ENCODE peak calls at places on chromosomes 2 and 18, in seven cellular contexts. Q is K562, E is HCT116, O is HepG2, A is SK-N-SH, Y is H1, J is GM12878. T is an unnamed sample.

GRCh38 chr18:57372444-57372843 is 20.1 kb downstream of the ST8SIA3 start:
- DNase-seq in Q (no peak), E (no peak), O (no peak), A (no peak), Y (no peak), J (no peak), T (no peak)

GRCh38 chr2:225472161-225472560 is 72.7 kb downstream of the NYAP2 start:
- DNase-seq in Q (no peak), E (no peak), O (no peak), A (no peak), Y (no peak), J (no peak), T (no peak)

GRCh38 chr2:129024796-129025195 is 706.1 kb upstream of the HS6ST1 start:
- DNase-seq in Q (no peak), E (no peak), O (no peak), A (no peak), Y (no peak), J (no peak), T (no peak)

GRCh38 chr18:23459530-23459921 is 6.4 kb downstream of the RIOK3 start:
- DNase-seq in Q (no peak), E (no peak), O (peak), A (no peak), Y (no peak), J (no peak), T (no peak)

GRCh38 chr2:202002381-202002780 is 31.3 kb upstream of the FZD7 start:
- DNase-seq in Q (no peak), E (no peak), O (no peak), A (no peak), Y (no peak), J (no peak), T (no peak)

GRCh38 chr2:82652117-82652516 is 1807.0 kb downstream of the SUCLG1 start:
- DNase-seq in Q (no peak), E (no peak), O (no peak), A (no peak), Y (no peak), J (no peak), T (no peak)

GRCh38 chr2:134289225-134289624 is 35.4 kb downstream of the MGAT5 start:
- DNase-seq in Q (no peak), E (no peak), O (no peak), A (no peak), Y (no peak), J (no peak), T (no peak)

GRCh38 chr2:100812141-100812540 is 7.8 kb upstream of the NPAS2 start:
- DNase-seq in Q (no peak), E (no peak), O (no peak), A (no peak), Y (no peak), J (no peak), T (no peak)

GRCh38 chr2:201366166-201366565 is 9.0 kb upstream of the FLACC1 start:
- DNase-seq in Q (no peak), E (no peak), O (no peak), A (no peak), Y (no peak), J (no peak), T (no peak)

GRCh38 chr2:190766581-190766980 is 114.0 kb upstream of the GLS start:
- DNase-seq in Q (no peak), E (no peak), O (no peak), A (no peak), Y (no peak), J (no peak), T (no peak)

GRCh38 chr2:27869763-27870162 is 20.4 kb downstream of the RBKS start:
- DNase-seq in Q (no peak), E (no peak), O (no peak), A (no peak), Y (no peak), J (no peak), T (no peak)

GRCh38 chr2:213411582-213412289 is 127.5 kb downstream of the SPAG16 start:
- DNase-seq in Q (no peak), E (peak), O (no peak), A (no peak), Y (no peak), J (no peak), T (no peak)

GRCh38 chr18:62332964-62333695 is 8.0 kb downstream of the TNFRSF11A start:
- DNase-seq in Q (no peak), E (no peak), O (no peak), A (no peak), Y (no peak), J (no peak), T (no peak)

GRCh38 chr2:30208453-30208852 is 22.9 kb upstream of the LBH start:
- DNase-seq in Q (peak), E (peak), O (peak), A (peak), Y (peak), J (no peak), T (peak)

GRCh38 chr2:239034561-239035341 is 186.9 kb downstream of the TWIST2 start:
- DNase-seq in Q (no peak), E (no peak), O (no peak), A (no peak), Y (no peak), J (no peak), T (no peak)

GRCh38 chr2:188588235-188588634 is 296.6 kb downstream of the GULP1 start:
- DNase-seq in Q (no peak), E (no peak), O (no peak), A (no peak), Y (no peak), J (no peak), T (no peak)

GRCh38 chr2:239763433-239764097 is 261.6 kb downstream of the NDUFA10 start:
- DNase-seq in Q (no peak), E (no peak), O (no peak), A (no peak), Y (no peak), J (no peak), T (no peak)

GRCh38 chr18:48866028-48866733 is 84.6 kb downstream of the SMAD7 start:
- DNase-seq in Q (no peak), E (no peak), O (no peak), A (peak), Y (no peak), J (no peak), T (peak)

GRCh38 chr2:60867848-60868247 is 13.5 kb upstream of the REL start:
- DNase-seq in Q (no peak), E (no peak), O (no peak), A (no peak), Y (no peak), J (no peak), T (no peak)

GRCh38 chr2:46164581-46165301 is 132.5 kb upstream of the EPAS1 start:
- DNase-seq in Q (no peak), E (no peak), O (no peak), A (no peak), Y (no peak), J (no peak), T (peak)

GRCh38 chr2:239569401-239570090 is 168.7 kb upstream of the HDAC4 start:
- DNase-seq in Q (no peak), E (no peak), O (no peak), A (no peak), Y (no peak), J (no peak), T (no peak)

GRCh38 chr2:10041711-10042110 is 1.6 kb upstream of the KLF11 start:
- DNase-seq in Q (no peak), E (no peak), O (no peak), A (no peak), Y (no peak), J (no peak), T (no peak)

GRCh38 chr18:22385718-22386117 is 32.0 kb downstream of the CTAGE1 start:
- DNase-seq in Q (no peak), E (no peak), O (no peak), A (no peak), Y (no peak), J (no peak), T (peak)

GRCh38 chr2:42089340-42089925 is 41.6 kb downstream of the PKDCC start:
- DNase-seq in Q (peak), E (peak), O (peak), A (peak), Y (peak), J (no peak), T (peak)

GRCh38 chr2:149561309-149561926 is 26.2 kb downstream of the MMADHC start:
- DNase-seq in Q (peak), E (no peak), O (peak), A (peak), Y (no peak), J (no peak), T (peak)

GRCh38 chr2:238459081-238459629 is 32.4 kb downstream of the ASB1 start:
- DNase-seq in Q (no peak), E (no peak), O (no peak), A (no peak), Y (no peak), J (no peak), T (no peak)

GRCh38 chr2:69549421-69549820 is 94.1 kb downstream of the AAK1 start:
- DNase-seq in Q (no peak), E (no peak), O (no peak), A (no peak), Y (no peak), J (no peak), T (peak)

GRCh38 chr2:176409671-176410070 is 140.4 kb downstream of the MTX2 start:
- DNase-seq in Q (no peak), E (no peak), O (no peak), A (no peak), Y (no peak), J (no peak), T (no peak)

GRCh38 chr2:200814276-200814815 is 2.6 kb downstream of the BZW1 start:
- DNase-seq in Q (no peak), E (no peak), O (no peak), A (no peak), Y (no peak), J (peak), T (no peak)

GRCh38 chr2:96839288-96839874 is 4.4 kb downstream of the ANKRD23 start:
- DNase-seq in Q (no peak), E (no peak), O (no peak), A (no peak), Y (no peak), J (no peak), T (no peak)

GRCh38 chr2:200399046-200399445 is 92.6 kb downstream of the SPATS2L start:
- DNase-seq in Q (no peak), E (no peak), O (no peak), A (no peak), Y (no peak), J (no peak), T (peak)

GRCh38 chr18:376307-376706 is 108.5 kb upstream of the THOC1 start:
- DNase-seq in Q (no peak), E (no peak), O (no peak), A (no peak), Y (no peak), J (no peak), T (peak)

GRCh38 chr2:235091983-235092382 is 140.2 kb downstream of the SH3BP4 start:
- DNase-seq in Q (no peak), E (no peak), O (no peak), A (no peak), Y (no peak), J (no peak), T (no peak)

GRCh38 chr2:172862077-172862476 is 126.4 kb downstream of the RAPGEF4 start:
- DNase-seq in Q (no peak), E (no peak), O (no peak), A (no peak), Y (no peak), J (no peak), T (peak)

GRCh38 chr2:53021285-53021684 is 746.3 kb upstream of the CHAC2 start:
- DNase-seq in Q (no peak), E (no peak), O (no peak), A (no peak), Y (no peak), J (no peak), T (peak)

GRCh38 chr2:238644095-238645081 is 203.5 kb upstream of the TWIST2 start:
- DNase-seq in Q (no peak), E (peak), O (peak), A (no peak), Y (no peak), J (no peak), T (peak)

GRCh38 chr2:169818241-169818640 is 6.5 kb downstream of the METTL5 start:
- DNase-seq in Q (no peak), E (no peak), O (no peak), A (no peak), Y (no peak), J (no peak), T (no peak)
- TF ChIP-seq MAX in Q (no peak), E (no peak), O (no peak), A (no peak), Y (no peak), J (no peak), T (no peak)

GRCh38 chr2:62569907-62570793 is 64.2 kb upstream of the TMEM17 start:
- DNase-seq in Q (no peak), E (peak), O (peak), A (no peak), Y (no peak), J (no peak), T (no peak)

GRCh38 chr2:62573137-62573731 is 67.2 kb upstream of the TMEM17 start:
- DNase-seq in Q (no peak), E (no peak), O (no peak), A (no peak), Y (no peak), J (no peak), T (no peak)

GRCh38 chr2:62568983-62569837 is 63.2 kb upstream of the TMEM17 start:
- DNase-seq in Q (no peak), E (no peak), O (peak), A (no peak), Y (no peak), J (no peak), T (no peak)

GRCh38 chr2:62568074-62568473 is 62.1 kb upstream of the TMEM17 start:
- DNase-seq in Q (no peak), E (no peak), O (no peak), A (no peak), Y (no peak), J (no peak), T (no peak)

GRCh38 chr2:62570861-62571698 is 65.1 kb upstream of the TMEM17 start:
- DNase-seq in Q (no peak), E (no peak), O (no peak), A (no peak), Y (no peak), J (no peak), T (peak)
- H3K4me3 ChIP-seq in Q (no peak), E (no peak), O (peak), A (no peak), Y (peak), J (no peak), T (no peak)

GRCh38 chr2:3302421-3302750 is 75.2 kb downstream of the EIPR1 start:
- DNase-seq in Q (no peak), E (no peak), O (no peak), A (peak), Y (no peak), J (no peak), T (no peak)
- H3K9ac ChIP-seq in Q (no peak), E (no peak), O (no peak), A (no peak), Y (no peak), J (no peak), T (no peak)

GRCh38 chr18:8177330-8178016 is 431.8 kb upstream of the RAB12 start:
- DNase-seq in Q (no peak), E (no peak), O (peak), A (no peak), Y (no peak), J (no peak), T (peak)
- TF ChIP-seq MAX in Q (no peak), E (no peak), O (no peak), A (no peak), Y (no peak), J (no peak), T (no peak)

GRCh38 chr2:37973615-37974353 is 48.7 kb downstream of the RMDN2 start:
- DNase-seq in Q (no peak), E (no peak), O (no peak), A (no peak), Y (no peak), J (no peak), T (no peak)

GRCh38 chr2:37982147-37982582 is 57.1 kb downstream of the RMDN2 start:
- DNase-seq in Q (peak), E (peak), O (peak), A (peak), Y (no peak), J (peak), T (peak)

GRCh38 chr2:37971971-37972370 is 46.9 kb downstream of the RMDN2 start:
- DNase-seq in Q (no peak), E (no peak), O (no peak), A (no peak), Y (no peak), J (no peak), T (no peak)

GRCh38 chr2:37975808-37976207 is 50.7 kb downstream of the RMDN2 start:
- DNase-seq in Q (no peak), E (no peak), O (no peak), A (no peak), Y (no peak), J (no peak), T (no peak)

DNA sequence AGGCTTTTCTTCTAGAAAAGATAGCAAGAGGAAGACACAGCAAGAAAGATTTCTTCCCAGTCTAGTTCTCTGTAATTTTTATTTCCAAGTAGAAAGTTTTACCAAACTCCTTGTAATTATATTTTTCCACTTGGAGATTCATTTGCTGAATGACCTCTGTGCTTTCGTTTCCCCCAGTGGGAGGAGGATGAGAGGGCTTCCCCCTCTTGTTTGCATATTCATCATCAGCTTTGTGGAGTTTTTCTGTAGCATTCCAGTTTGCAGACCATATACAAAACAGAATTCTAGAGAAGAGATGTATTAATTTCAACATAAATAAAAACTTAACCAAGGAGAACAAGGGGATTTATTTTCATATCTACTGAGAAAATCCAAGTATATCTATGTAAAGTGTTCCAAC is 51.3 kb downstream of the RMDN2 start:
- DNase-seq in Q (no peak), E (no peak), O (no peak), A (no peak), Y (no peak), J (no peak), T (no peak)
- H3K4me3 ChIP-seq in Q (no peak), E (no peak), O (no peak), A (no peak), Y (no peak), J (no peak), T (no peak)

DNA sequence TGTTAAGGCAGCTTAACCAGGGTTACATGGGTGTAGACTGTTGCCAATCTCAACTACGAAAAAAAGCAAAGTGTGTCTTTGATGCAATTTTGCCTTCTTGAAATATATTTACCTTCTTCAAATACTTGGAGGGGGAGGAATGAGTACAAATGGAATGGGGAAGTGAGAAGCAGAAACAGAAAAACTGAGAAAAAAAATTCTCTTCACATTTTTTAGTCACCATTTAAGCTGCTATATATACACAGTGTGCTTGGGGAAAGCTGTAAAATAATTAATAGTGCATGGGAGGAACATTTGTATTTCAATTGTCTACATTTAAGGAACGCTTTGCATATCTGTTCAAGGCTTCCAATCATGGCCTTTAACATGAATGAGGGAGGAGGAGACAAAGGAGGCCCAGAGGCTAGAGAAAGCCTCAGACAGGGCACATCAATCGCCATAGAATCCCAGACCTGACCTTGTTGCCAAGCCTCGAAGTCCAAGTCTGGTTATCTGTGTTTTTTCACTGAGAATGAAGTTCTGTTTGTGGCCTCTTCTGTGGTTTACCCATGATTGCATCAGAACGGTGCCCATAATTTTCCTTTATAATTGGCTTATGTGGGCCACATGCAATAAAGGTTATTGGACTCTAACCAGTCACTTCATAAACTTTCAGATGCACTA is 158.6 kb downstream of the PIK3C3 start:
- DNase-seq in Q (no peak), E (no peak), O (peak), A (no peak), Y (no peak), J (no peak), T (no peak)
- H3K9ac ChIP-seq in Q (no peak), E (no peak), O (peak), A (peak), Y (no peak), J (no peak), T (no peak)

DNA sequence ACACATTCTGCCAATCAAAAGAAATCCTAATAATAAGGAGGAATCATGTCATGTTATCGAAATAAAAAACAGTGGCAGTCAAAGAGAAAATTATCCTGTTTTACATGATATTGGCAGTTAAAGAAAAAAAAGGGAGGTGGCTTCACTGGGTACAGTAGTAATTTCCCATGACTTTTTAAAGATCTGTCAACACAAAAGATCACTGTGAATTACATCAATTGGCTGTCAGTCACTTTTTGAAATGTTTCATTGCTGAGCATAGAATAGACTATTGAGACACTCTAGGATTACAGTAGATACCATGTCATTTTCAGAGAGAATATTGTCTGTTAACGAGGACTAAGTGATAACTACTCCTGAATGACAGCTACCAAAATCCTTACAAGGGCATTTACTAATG is 335.7 kb upstream of the CYP26B1 start:
- DNase-seq in Q (no peak), E (no peak), O (no peak), A (no peak), Y (no peak), J (no peak), T (no peak)
- TF ChIP-seq MAX in Q (no peak), E (no peak), O (no peak), A (no peak), Y (no peak), J (no peak), T (no peak)

DNA sequence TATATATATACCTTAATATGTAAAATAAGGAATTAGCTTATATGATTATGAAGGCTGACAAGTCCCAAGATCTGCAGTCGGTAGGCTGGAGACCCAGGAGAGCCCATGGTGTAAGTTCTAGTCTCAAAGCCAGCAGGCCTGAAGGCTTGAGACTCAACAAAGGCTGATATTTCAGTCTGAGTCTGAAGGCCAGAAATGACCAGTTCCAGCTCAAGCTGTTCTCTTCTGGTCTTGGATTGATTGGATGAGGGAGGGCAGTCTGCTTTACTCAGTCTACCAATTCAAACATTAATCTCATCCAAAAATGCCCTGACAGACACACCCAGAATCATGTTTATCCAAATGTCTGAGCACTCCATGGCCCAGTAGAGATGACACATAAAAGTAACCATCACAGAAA is 22.0 kb downstream of the HNMT start:
- DNase-seq in Q (no peak), E (no peak), O (no peak), A (no peak), Y (no peak), J (no peak), T (no peak)
- H3K4me3 ChIP-seq in Q (no peak), E (no peak), O (no peak), A (no peak), Y (no peak), J (no peak), T (no peak)